ENCODE peak calls at places on chromosome 17, in eight cellular contexts. J is sigmoid colon, Q is HepG2, W is GM12878, H is esophagus muscularis mucosa, V is SK-N-SH, X is transverse colon, M is stomach. A is an unnamed sample.

GRCh38 chr17:39094607-39095308 is 56.7 kb downstream of the PLXDC1 start:
- DNase-seq in J (no peak), Q (no peak), W (no peak), H (no peak), V (no peak), X (peak; percentile 22), M (no peak), A (no peak)

GRCh38 chr17:8409966-8410881 is 12.6 kb upstream of the RNF222 start:
- DNase-seq in J (peak; percentile 94), Q (peak; percentile 80), W (peak; percentile 17), H (peak; percentile 94), V (peak; percentile 80), X (peak; percentile 91), M (peak; percentile 93), A (no peak)

GRCh38 chr17:51610834-51611233 is 350.5 kb downstream of the UTP18 start:
- DNase-seq in J (no peak), Q (no peak), W (no peak), H (no peak), V (no peak), X (no peak), M (no peak), A (no peak)

GRCh38 chr17:27980035-27980434 is 62.4 kb upstream of the NLK start:
- DNase-seq in J (no peak), Q (no peak), W (no peak), H (no peak), V (no peak), X (no peak), M (no peak), A (no peak)

GRCh38 chr17:57518587-57519118 is 226.4 kb downstream of the CCDC182 start:
- DNase-seq in J (no peak), Q (no peak), W (no peak), H (no peak), V (peak; percentile 74), X (no peak), M (no peak), A (peak; percentile 30)

GRCh38 chr17:7882068-7882467 is 6.5 kb upstream of the CHD3 start:
- DNase-seq in J (no peak), Q (no peak), W (no peak), H (no peak), V (no peak), X (no peak), M (no peak), A (no peak)

GRCh38 chr17:55641559-55642160 is 81.0 kb downstream of the TMEM100 start:
- DNase-seq in J (peak; percentile 90), Q (peak; percentile 58), W (no peak), H (no peak), V (peak; percentile 49), X (peak; percentile 57), M (peak; percentile 49), A (no peak)

GRCh38 chr17:6135996-6136395 is 65.8 kb downstream of the WSCD1 start:
- DNase-seq in J (no peak), Q (no peak), W (no peak), H (no peak), V (no peak), X (no peak), M (no peak), A (no peak)

GRCh38 chr17:38869647-38870258 is at the start of gene LASP1:
- DNase-seq in J (peak; percentile 94), Q (peak; percentile 77), W (peak; percentile 55), H (peak; percentile 95), V (peak; percentile 96), X (peak; percentile 93), M (peak; percentile 92), A (peak; percentile 97)

DNA sequence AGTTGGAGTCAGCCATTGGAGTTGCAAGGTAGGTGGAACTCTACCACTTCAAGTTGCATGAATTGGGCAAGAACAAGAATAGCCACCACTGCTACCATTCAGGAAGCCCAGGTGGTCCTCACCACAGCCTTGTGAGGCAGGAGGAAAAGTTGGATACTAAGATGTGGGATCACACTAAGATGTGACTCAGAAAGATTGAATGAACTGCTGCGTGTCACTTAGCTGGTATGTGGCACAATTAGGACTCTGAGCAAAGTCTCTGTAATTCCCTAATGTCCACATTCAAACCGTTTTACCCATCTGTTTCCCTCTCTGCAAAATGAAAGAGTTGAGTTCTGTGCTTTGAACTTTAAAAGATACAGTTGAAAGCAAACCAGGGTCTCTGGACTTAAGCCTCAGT is 44.7 kb upstream of the HS3ST3A1 start:
- DNase-seq in J (no peak), Q (no peak), W (no peak), H (no peak), V (no peak), X (no peak), M (no peak), A (no peak)
- TF ChIP-seq POLR2AphosphoS5 in J (no peak), Q (no peak), W (no peak), H (no peak), V (no peak), X (no peak), M (no peak), A (no peak)

GRCh38 chr17:12077773-12078172 is 57.1 kb downstream of the MAP2K4 start:
- DNase-seq in J (no peak), Q (no peak), W (no peak), H (no peak), V (no peak), X (no peak), M (no peak), A (no peak)

GRCh38 chr17:12085076-12085949 is 64.6 kb downstream of the MAP2K4 start:
- DNase-seq in J (no peak), Q (peak; percentile 39), W (no peak), H (no peak), V (no peak), X (no peak), M (no peak), A (no peak)

GRCh38 chr17:12078791-12079190 is 58.1 kb downstream of the MAP2K4 start:
- DNase-seq in J (no peak), Q (no peak), W (no peak), H (no peak), V (no peak), X (no peak), M (no peak), A (no peak)

GRCh38 chr17:12081720-12082119 is 61.0 kb downstream of the MAP2K4 start:
- DNase-seq in J (no peak), Q (no peak), W (no peak), H (no peak), V (no peak), X (no peak), M (no peak), A (no peak)
- TF ChIP-seq EP300 in J (no peak), Q (no peak), W (no peak), H (no peak), V (no peak), X (no peak), M (no peak), A (no peak)

GRCh38 chr17:66675991-66676371 is 158.9 kb upstream of the CACNG5 start:
- DNase-seq in J (peak; percentile 67), Q (no peak), W (no peak), H (no peak), V (no peak), X (no peak), M (peak; percentile 65), A (peak; percentile 84)
- TF ChIP-seq POLR2AphosphoS5 in J (no peak), Q (no peak), W (no peak), H (peak; percentile 39), V (no peak), X (no peak), M (no peak), A (peak; percentile 21)

DNA sequence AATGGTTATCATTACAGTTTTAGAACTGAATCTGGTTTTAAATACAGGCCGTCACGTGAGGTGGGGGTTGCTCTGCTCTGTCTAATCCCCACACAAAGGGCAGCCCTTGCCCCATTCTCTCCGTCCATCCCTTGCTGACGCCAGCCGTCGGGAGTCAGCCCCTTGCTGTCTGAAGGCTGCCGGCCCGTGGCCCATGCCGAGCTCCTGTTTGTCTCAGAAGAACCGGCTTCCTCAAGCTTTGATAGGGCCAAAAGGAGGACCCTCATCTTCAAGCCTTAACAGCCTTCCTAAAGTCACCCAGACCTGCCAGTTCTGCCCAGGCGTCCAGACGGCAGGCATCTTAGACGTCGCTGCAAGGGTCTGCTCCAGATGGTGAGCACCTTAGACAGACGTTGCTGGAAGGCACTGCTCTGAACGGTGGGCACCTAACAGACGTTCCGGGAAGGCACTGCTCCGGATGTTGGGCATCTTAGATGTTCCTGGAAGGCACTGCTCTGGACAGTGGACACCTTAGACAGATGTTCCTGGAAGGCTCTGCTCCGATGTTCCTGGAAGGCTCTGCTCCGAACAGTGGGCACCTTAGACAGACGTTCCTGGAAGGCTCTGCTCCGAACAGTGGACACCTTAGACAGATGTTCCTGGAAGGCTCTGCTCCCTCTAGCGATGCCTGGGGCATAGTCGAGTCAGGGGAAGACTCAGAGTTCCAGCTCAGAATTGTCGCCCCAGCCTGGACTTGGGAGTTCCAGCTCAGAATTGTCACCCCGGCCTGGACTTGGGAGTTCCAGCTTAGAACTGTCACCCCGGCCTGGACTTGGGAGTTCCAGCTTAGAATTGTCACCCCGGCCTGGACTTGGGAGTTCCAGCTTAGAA is 35.1 kb upstream of the CHMP6 start:
- DNase-seq in J (peak; percentile 66), Q (no peak), W (no peak), H (no peak), V (no peak), X (no peak), M (no peak), A (no peak)
- TF ChIP-seq EP300 in J (no peak), Q (no peak), W (no peak), H (no peak), V (no peak), X (no peak), M (no peak), A (no peak)

GRCh38 chr17:66507103-66507923 is 204.9 kb downstream of the PRKCA start:
- DNase-seq in J (peak; percentile 68), Q (peak; percentile 39), W (no peak), H (no peak), V (no peak), X (no peak), M (no peak), A (peak; percentile 60)
- TF ChIP-seq POLR2AphosphoS5 in J (no peak), Q (no peak), W (no peak), H (no peak), V (peak; percentile 47), X (no peak), M (no peak), A (peak; percentile 32)

GRCh38 chr17:4172356-4172755 is 29.4 kb downstream of the CYB5D2 start:
- DNase-seq in J (no peak), Q (no peak), W (no peak), H (no peak), V (no peak), X (no peak), M (no peak), A (no peak)

GRCh38 chr17:4174556-4174955 is 31.6 kb downstream of the CYB5D2 start:
- DNase-seq in J (no peak), Q (no peak), W (no peak), H (no peak), V (no peak), X (no peak), M (no peak), A (no peak)

GRCh38 chr17:4175921-4176802 is 33.2 kb downstream of the CYB5D2 start:
- DNase-seq in J (no peak), Q (no peak), W (no peak), H (no peak), V (no peak), X (no peak), M (no peak), A (no peak)

GRCh38 chr17:4170639-4171280 is 27.8 kb downstream of the CYB5D2 start:
- DNase-seq in J (no peak), Q (no peak), W (no peak), H (no peak), V (no peak), X (no peak), M (no peak), A (no peak)

GRCh38 chr17:4173771-4174170 is 30.8 kb downstream of the CYB5D2 start:
- DNase-seq in J (no peak), Q (no peak), W (no peak), H (no peak), V (no peak), X (no peak), M (no peak), A (no peak)
- TF ChIP-seq EP300 in J (no peak), Q (no peak), W (no peak), H (no peak), V (no peak), X (no peak), M (no peak), A (no peak)